ENCODE peak calls at places on chromosome 16, in four cellular contexts. T is upper lobe of right lung, C is IMR-90, M is GM12865. A is an unnamed sample.

GRCh38 chr16:66169817-66170216 is 196.7 kb upstream of the CDH5 start:
- DNase-seq in T (no peak), C (no peak), M (no peak), A (no peak)

GRCh38 chr16:50196736-50197135 is 43.6 kb downstream of the TENT4B start:
- DNase-seq in T (no peak), C (peak; percentile 41), M (peak; percentile 51), A (no peak)

GRCh38 chr16:2761472-2761871 is 9.0 kb downstream of the SRRM2 start:
- DNase-seq in T (no peak), C (no peak), M (no peak), A (no peak)

GRCh38 chr16:89407282-89407924 is 83.0 kb downstream of the ANKRD11 start:
- DNase-seq in T (no peak), C (no peak), M (no peak), A (no peak)

GRCh38 chr16:30700491-30700890 is 1.5 kb downstream of the SRCAP start:
- DNase-seq in T (no peak), C (peak; percentile 18), M (no peak), A (no peak)

GRCh38 chr16:88932929-88933328 is 44.1 kb downstream of the CBFA2T3 start:
- DNase-seq in T (no peak), C (no peak), M (no peak), A (no peak)

GRCh38 chr16:6684076-6684673 is 648.5 kb upstream of the RBFOX1 start:
- DNase-seq in T (no peak), C (no peak), M (peak; percentile 4), A (peak; percentile 19)

GRCh38 chr16:69848635-69849545 is 86.8 kb downstream of the WWP2 start:
- DNase-seq in T (peak; percentile 65), C (peak; percentile 96), M (no peak), A (no peak)

GRCh38 chr16:4316732-4317461 is 1.0 kb downstream of the GLIS2 start:
- DNase-seq in T (peak; percentile 90), C (no peak), M (no peak), A (no peak)

GRCh38 chr16:77443834-77444460 is 9.1 kb upstream of the ADAMTS18 start:
- DNase-seq in T (no peak), C (no peak), M (no peak), A (no peak)

GRCh38 chr16:2769675-2770056 is 7.4 kb downstream of the ELOB start:
- DNase-seq in T (peak; percentile 80), C (no peak), M (no peak), A (no peak)

GRCh38 chr16:30924086-30924714 is 828 bp downstream of the FBXL19 start:
- DNase-seq in T (no peak), C (no peak), M (no peak), A (no peak)

GRCh38 chr16:64440421-64440831 is 681.4 kb downstream of the CDH11 start:
- DNase-seq in T (no peak), C (peak; percentile 99), M (no peak), A (no peak)

GRCh38 chr16:2196162-2196980 is at the start of gene CASKIN1:
- DNase-seq in T (no peak), C (no peak), M (no peak), A (no peak)

GRCh38 chr16:86597126-86597879 is 19.0 kb downstream of the FOXL1 start:
- DNase-seq in T (no peak), C (no peak), M (no peak), A (no peak)
- TF ChIP-seq CTCF in T (no peak), C (no peak), M (no peak), A (no peak)

GRCh38 chr16:28873543-28874201 is 4.6 kb upstream of the ATP2A1 start:
- DNase-seq in T (peak; percentile 70), C (no peak), M (peak; percentile 47), A (no peak)

GRCh38 chr16:28876016-28876659 is 2.1 kb upstream of the ATP2A1 start:
- DNase-seq in T (no peak), C (no peak), M (no peak), A (no peak)

GRCh38 chr16:28876973-28877641 is 1.2 kb upstream of the ATP2A1 start:
- DNase-seq in T (no peak), C (no peak), M (peak; percentile 48), A (no peak)

GRCh38 chr16:28874406-28874805 is 3.9 kb upstream of the ATP2A1 start:
- DNase-seq in T (no peak), C (no peak), M (no peak), A (no peak)

GRCh38 chr16:28875134-28876015 is 2.9 kb upstream of the ATP2A1 start:
- DNase-seq in T (no peak), C (no peak), M (no peak), A (no peak)
- TF ChIP-seq CTCF in T (no peak), C (no peak), M (no peak), A (no peak)

DNA sequence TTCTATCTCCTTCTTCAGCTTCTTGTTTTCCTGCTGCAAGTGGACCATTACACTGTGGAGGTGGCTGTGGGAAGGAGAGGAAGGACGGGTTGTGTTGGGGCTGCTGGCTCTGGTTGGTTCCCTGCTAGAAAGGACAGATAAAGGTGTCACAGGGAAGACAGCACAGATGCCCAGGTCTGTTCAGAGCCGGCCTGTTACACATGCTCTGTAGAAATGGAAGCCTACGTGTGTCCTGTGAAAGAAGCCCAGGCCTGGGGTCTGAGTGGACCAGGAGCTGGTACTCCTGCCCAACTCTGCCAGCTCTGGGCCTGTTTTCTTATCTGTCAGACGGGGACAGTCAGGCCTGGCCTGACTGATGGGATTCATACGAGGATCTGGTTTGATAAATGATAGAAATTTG is 26.4 kb downstream of the DHX38 start:
- DNase-seq in T (no peak), C (no peak), M (no peak), A (no peak)
- TF ChIP-seq CTCF in T (no peak), C (no peak), M (no peak), A (no peak)

DNA sequence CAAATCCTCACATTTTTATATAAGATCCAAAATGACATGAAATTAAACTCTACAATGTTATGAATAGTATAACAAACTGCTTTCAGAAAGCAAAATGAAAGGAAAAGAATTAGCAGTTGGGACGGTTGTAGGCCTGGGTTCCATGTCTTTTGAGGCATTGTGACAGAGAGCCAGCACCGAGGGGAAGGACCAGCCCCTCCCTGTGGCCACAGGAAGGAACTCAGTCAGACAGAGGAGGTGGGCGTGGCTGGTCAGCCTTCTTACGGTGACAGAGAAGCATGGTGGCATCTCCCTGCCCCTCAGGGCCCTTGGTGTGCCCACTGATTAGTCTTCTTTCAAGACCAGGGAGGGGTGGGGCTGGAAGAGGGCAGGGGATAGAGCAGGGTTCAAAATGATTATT is 5.7 kb downstream of the ZNF319 start:
- DNase-seq in T (peak; percentile 84), C (peak; percentile 25), M (peak; percentile 66), A (peak; percentile 32)
- TF ChIP-seq CTCF in T (peak; percentile 41), C (peak; percentile 45), M (peak; percentile 45), A (peak; percentile 63)

GRCh38 chr16:23678430-23679273 is at the start of gene PLK1:
- DNase-seq in T (peak; percentile 87), C (peak; percentile 76), M (peak; percentile 92), A (peak; percentile 80)
- TF ChIP-seq CTCF in T (peak; percentile 19), C (peak; percentile 50), M (peak; percentile 21), A (peak; percentile 56)

DNA sequence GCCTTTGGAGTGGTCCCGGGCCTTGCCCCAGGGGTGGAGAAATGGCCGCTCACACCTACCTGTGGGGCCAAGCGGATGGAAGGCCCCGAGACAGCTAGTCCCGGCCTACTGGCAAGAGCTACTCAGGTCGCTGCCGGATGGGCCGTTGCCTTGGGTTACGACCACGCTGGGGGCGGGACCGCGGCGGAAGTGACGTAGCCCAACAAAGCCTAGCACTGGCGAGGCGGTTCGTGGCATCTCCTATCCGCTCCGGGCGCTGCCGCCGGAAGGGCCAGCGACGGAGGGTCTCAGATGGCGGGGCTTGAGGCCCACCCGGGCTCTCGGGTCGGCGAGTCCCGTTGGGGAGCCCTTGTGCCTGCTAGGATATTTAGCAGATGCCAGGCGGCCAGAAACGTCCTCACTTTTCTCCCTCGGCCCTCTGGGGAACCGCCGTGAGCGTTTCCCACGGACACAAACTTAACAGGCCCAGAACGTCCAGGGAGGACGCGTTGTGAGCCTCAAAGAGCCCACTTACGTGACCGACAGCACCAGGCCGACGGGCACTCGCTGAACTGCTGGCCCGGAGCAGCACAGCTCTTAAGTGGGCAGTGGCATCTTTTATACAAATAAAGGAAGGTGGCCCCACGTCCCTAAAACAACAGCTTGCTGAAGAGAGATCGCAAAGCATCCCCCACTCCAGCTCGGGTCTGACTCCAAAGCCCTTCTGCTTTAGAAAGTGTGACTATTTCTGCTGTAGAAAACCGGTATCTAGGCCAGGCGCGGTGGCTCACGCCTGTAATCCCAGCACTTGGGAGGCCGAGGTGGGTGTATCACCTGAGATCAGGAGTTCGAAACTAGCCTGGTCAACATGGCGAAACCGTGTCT is at the start of gene C16orf46:
- DNase-seq in T (peak; percentile 99), C (peak; percentile 95), M (peak; percentile 97), A (peak; percentile 96)
- TF ChIP-seq CTCF in T (no peak), C (no peak), M (no peak), A (no peak)

GRCh38 chr16:51343411-51343810 is 192.3 kb upstream of the SALL1 start:
- DNase-seq in T (no peak), C (peak; percentile 52), M (no peak), A (no peak)

GRCh38 chr16:51337662-51338061 is 186.6 kb upstream of the SALL1 start:
- DNase-seq in T (no peak), C (no peak), M (no peak), A (no peak)
- TF ChIP-seq CTCF in T (no peak), C (no peak), M (no peak), A (peak; percentile 43)

GRCh38 chr16:72940886-72941285 is 107.0 kb downstream of the ZFHX3 start:
- DNase-seq in T (no peak), C (no peak), M (no peak), A (no peak)

GRCh38 chr16:72937360-72937759 is 110.6 kb downstream of the ZFHX3 start:
- DNase-seq in T (no peak), C (no peak), M (no peak), A (no peak)

GRCh38 chr16:72938426-72939164 is 109.3 kb downstream of the ZFHX3 start:
- DNase-seq in T (no peak), C (peak; percentile 93), M (no peak), A (no peak)

GRCh38 chr16:72937916-72938315 is 110.0 kb downstream of the ZFHX3 start:
- DNase-seq in T (no peak), C (no peak), M (no peak), A (no peak)

GRCh38 chr16:72939247-72939646 is 108.7 kb downstream of the ZFHX3 start:
- DNase-seq in T (no peak), C (peak; percentile 79), M (no peak), A (no peak)
- TF ChIP-seq CTCF in T (no peak), C (peak; percentile 41), M (no peak), A (no peak)

DNA sequence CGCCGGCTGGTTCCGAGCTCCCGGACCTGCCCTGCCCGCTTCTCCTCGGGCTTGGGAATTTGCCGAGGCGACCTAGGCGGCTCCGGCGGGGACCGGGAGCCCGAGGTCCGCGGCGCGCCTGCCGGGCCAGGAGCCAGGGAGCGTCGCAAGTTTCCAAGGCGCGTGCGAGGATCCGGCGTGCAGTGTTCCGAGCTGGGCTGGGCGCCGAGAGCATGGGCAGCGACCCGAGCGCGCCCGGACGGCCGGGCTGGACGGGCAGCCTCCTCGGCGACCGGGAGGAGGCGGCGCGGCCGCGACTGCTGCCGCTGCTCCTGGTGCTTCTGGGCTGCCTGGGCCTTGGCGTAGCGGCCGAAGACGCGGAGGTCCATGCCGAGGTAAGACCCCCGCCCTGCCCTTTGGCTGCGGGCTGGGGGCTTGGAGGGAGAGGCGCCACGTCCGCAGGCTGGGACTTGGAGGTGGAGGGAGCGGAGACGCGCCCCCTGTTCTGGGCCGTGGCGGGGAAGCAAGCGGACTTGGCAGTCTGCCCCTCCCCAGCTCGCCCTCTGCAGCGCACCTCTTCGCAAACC is 668 bp downstream of the MMP15 start:
- DNase-seq in T (peak; percentile 82), C (peak; percentile 17), M (peak; percentile 18), A (peak; percentile 27)
- TF ChIP-seq CTCF in T (no peak), C (no peak), M (no peak), A (no peak)

GRCh38 chr16:60991886-60992285 is 1044.4 kb downstream of the CDH8 start:
- DNase-seq in T (no peak), C (no peak), M (no peak), A (no peak)
- TF ChIP-seq CTCF in T (no peak), C (no peak), M (no peak), A (no peak)

A was measured in neural crest cell.